ENCODE peak calls at places on chromosomes 16 and 17, in five cellular contexts. U, M, N, K and B are unnamed samples.

GRCh38 chr17:80068301-80069160 is 32.1 kb downstream of the CCDC40 start:
- DNase-seq in U (peak), M (no peak), N (peak), K (no peak), B (no peak)

GRCh38 chr17:81722184-81723120 is 10.4 kb downstream of the SLC25A10 start:
- DNase-seq in U (no peak), M (no peak), N (no peak), K (peak), B (no peak)

GRCh38 chr17:75856062-75856681 is 1.0 kb upstream of the WBP2 start:
- DNase-seq in U (peak), M (no peak), N (no peak), K (no peak), B (no peak)

GRCh38 chr16:70804153-70804728 is 3.3 kb upstream of the VAC14 start:
- DNase-seq in U (peak), M (no peak), N (peak), K (no peak), B (no peak)

GRCh38 chr17:72135546-72136325 is 14.9 kb downstream of the SOX9 start:
- DNase-seq in U (no peak), M (no peak), N (no peak), K (no peak), B (no peak)

GRCh38 chr17:336110-337021 is 16.2 kb downstream of the RPH3AL start:
- DNase-seq in U (no peak), M (no peak), N (no peak), K (no peak), B (no peak)

GRCh38 chr17:57295526-57296023 is 39.3 kb downstream of the MSI2 start:
- DNase-seq in U (peak), M (no peak), N (peak), K (no peak), B (no peak)

GRCh38 chr17:42676424-42677011 is at the start of gene PLEKHH3:
- DNase-seq in U (no peak), M (no peak), N (peak), K (no peak), B (no peak)

GRCh38 chr17:43368740-43369506 is 29.9 kb upstream of the ARL4D start:
- DNase-seq in U (peak), M (peak), N (peak), K (no peak), B (no peak)

GRCh38 chr17:10316986-10317834 is 55.6 kb downstream of the MYH13 start:
- DNase-seq in U (peak), M (no peak), N (peak), K (no peak), B (no peak)

GRCh38 chr16:66188786-66189725 is 177.4 kb upstream of the CDH5 start:
- DNase-seq in U (no peak), M (no peak), N (no peak), K (no peak), B (no peak)

GRCh38 chr16:30820952-30821421 is 34.0 kb upstream of the ZNF629 start:
- DNase-seq in U (no peak), M (no peak), N (no peak), K (no peak), B (no peak)

GRCh38 chr16:66984902-66985311 is 3.5 kb upstream of the CES4A start:
- DNase-seq in U (no peak), M (peak), N (no peak), K (no peak), B (no peak)

GRCh38 chr17:79137015-79137770 is 62.6 kb downstream of the ENGASE start:
- DNase-seq in U (no peak), M (no peak), N (no peak), K (no peak), B (no peak)

GRCh38 chr17:76529224-76529642 is 8.3 kb downstream of the CYGB start:
- DNase-seq in U (peak), M (no peak), N (peak), K (no peak), B (no peak)

GRCh38 chr16:24717411-24717810 is 12.0 kb upstream of the TNRC6A start:
- DNase-seq in U (no peak), M (no peak), N (no peak), K (no peak), B (no peak)

GRCh38 chr16:7716924-7717323 is 384.3 kb downstream of the RBFOX1 start:
- DNase-seq in U (no peak), M (no peak), N (no peak), K (no peak), B (no peak)

GRCh38 chr16:14302031-14302398 is 230.9 kb downstream of the MRTFB start:
- DNase-seq in U (peak), M (no peak), N (peak), K (peak), B (no peak)

GRCh38 chr17:19460695-19461094 is 49.7 kb downstream of the RNF112 start:
- DNase-seq in U (no peak), M (no peak), N (no peak), K (no peak), B (no peak)

GRCh38 chr17:6160188-6160555 is 90.0 kb downstream of the WSCD1 start:
- DNase-seq in U (no peak), M (no peak), N (no peak), K (no peak), B (no peak)

GRCh38 chr17:81094224-81094743 is 59.3 kb downstream of the BAIAP2 start:
- DNase-seq in U (no peak), M (no peak), N (no peak), K (no peak), B (no peak)

GRCh38 chr16:75064403-75065148 is 52.0 kb downstream of the LDHD start:
- DNase-seq in U (no peak), M (no peak), N (no peak), K (no peak), B (no peak)

GRCh38 chr16:53509906-53510703 is 7.1 kb upstream of the AKTIP start:
- DNase-seq in U (peak), M (peak), N (peak), K (peak), B (no peak)

GRCh38 chr16:88076211-88076931 is 125.1 kb downstream of the BANP start:
- DNase-seq in U (no peak), M (no peak), N (no peak), K (no peak), B (no peak)

GRCh38 chr16:14505846-14506245 is 124.2 kb downstream of the PARN start:
- DNase-seq in U (no peak), M (no peak), N (no peak), K (no peak), B (no peak)

GRCh38 chr17:46841561-46842379 is 9.6 kb upstream of the WNT9B start:
- DNase-seq in U (no peak), M (no peak), N (no peak), K (no peak), B (no peak)

GRCh38 chr17:44043326-44043725 is 23.1 kb downstream of the LSM12 start:
- DNase-seq in U (no peak), M (no peak), N (no peak), K (no peak), B (no peak)

GRCh38 chr16:23334421-23334853 is 32.3 kb downstream of the SCNN1B start:
- DNase-seq in U (no peak), M (no peak), N (no peak), K (no peak), B (peak)

GRCh38 chr17:75832652-75833400 is 11.4 kb downstream of the UNC13D start:
- DNase-seq in U (no peak), M (no peak), N (no peak), K (no peak), B (no peak)

GRCh38 chr17:77416096-77416713 is 275.4 kb downstream of the SEC14L1 start:
- DNase-seq in U (no peak), M (no peak), N (no peak), K (no peak), B (no peak)

GRCh38 chr16:29963021-29963743 is 1.3 kb downstream of the TMEM219 start:
- DNase-seq in U (no peak), M (no peak), N (no peak), K (no peak), B (no peak)

GRCh38 chr16:87690911-87691685 is 74.7 kb downstream of the KLHDC4 start:
- DNase-seq in U (no peak), M (no peak), N (no peak), K (no peak), B (no peak)